ENCODE peak calls at places on chromosome 9, in nine cellular contexts. One of them, this sample, is unnamed.

GRCh38 chr9:95105519-95106287 is 211.8 kb downstream of the FANCC start:
- DNase-seq in psoas muscle: no peak
- DNase-seq in CD4-positive, alpha-beta memory T cell: no peak
- DNase-seq in adrenal gland: no peak
- DNase-seq in neural progenitor cell: no peak
- DNase-seq in neuronal stem cell: no peak
- DNase-seq in lower lobe of right lung: peak; percentile 6
- DNase-seq in uterus: no peak
- DNase-seq in cardiac muscle cell: no peak
- DNase-seq in this sample: no peak

GRCh38 chr9:78023003-78023741 is 8.4 kb downstream of the GNAQ start:
- DNase-seq in psoas muscle: no peak
- DNase-seq in CD4-positive, alpha-beta memory T cell: no peak
- DNase-seq in adrenal gland: no peak
- DNase-seq in neural progenitor cell: no peak
- DNase-seq in neuronal stem cell: no peak
- DNase-seq in lower lobe of right lung: no peak
- DNase-seq in uterus: no peak
- DNase-seq in cardiac muscle cell: no peak
- DNase-seq in this sample: no peak

GRCh38 chr9:81193362-81194339 is 495.7 kb downstream of the TLE1 start:
- DNase-seq in psoas muscle: no peak
- DNase-seq in CD4-positive, alpha-beta memory T cell: no peak
- DNase-seq in adrenal gland: no peak
- DNase-seq in neural progenitor cell: no peak
- DNase-seq in neuronal stem cell: no peak
- DNase-seq in lower lobe of right lung: no peak
- DNase-seq in uterus: no peak
- DNase-seq in cardiac muscle cell: no peak
- DNase-seq in this sample: no peak

GRCh38 chr9:136244116-136244775 is 1.4 kb downstream of the QSOX2 start:
- DNase-seq in psoas muscle: no peak
- DNase-seq in CD4-positive, alpha-beta memory T cell: peak; percentile 35
- DNase-seq in adrenal gland: no peak
- DNase-seq in neural progenitor cell: no peak
- DNase-seq in neuronal stem cell: no peak
- DNase-seq in lower lobe of right lung: no peak
- DNase-seq in uterus: no peak
- DNase-seq in cardiac muscle cell: no peak
- DNase-seq in this sample: no peak

GRCh38 chr9:128203842-128204551 is 818 bp downstream of the DNM1 start:
- DNase-seq in psoas muscle: peak; percentile 41
- DNase-seq in CD4-positive, alpha-beta memory T cell: peak; percentile 27
- DNase-seq in adrenal gland: peak; percentile 57
- DNase-seq in neural progenitor cell: peak; percentile 80
- DNase-seq in neuronal stem cell: peak; percentile 48
- DNase-seq in lower lobe of right lung: no peak
- DNase-seq in uterus: peak; percentile 52
- DNase-seq in cardiac muscle cell: peak; percentile 51
- DNase-seq in this sample: peak; percentile 50

GRCh38 chr9:69237702-69238295 is 63.7 kb downstream of the TJP2 start:
- DNase-seq in psoas muscle: no peak
- DNase-seq in CD4-positive, alpha-beta memory T cell: no peak
- DNase-seq in adrenal gland: no peak
- DNase-seq in neural progenitor cell: no peak
- DNase-seq in neuronal stem cell: no peak
- DNase-seq in lower lobe of right lung: no peak
- DNase-seq in uterus: no peak
- DNase-seq in cardiac muscle cell: no peak
- DNase-seq in this sample: no peak

GRCh38 chr9:137149942-137150484 is 11.1 kb downstream of the GRIN1 start:
- DNase-seq in psoas muscle: no peak
- DNase-seq in CD4-positive, alpha-beta memory T cell: no peak
- DNase-seq in adrenal gland: no peak
- DNase-seq in neural progenitor cell: no peak
- DNase-seq in neuronal stem cell: no peak
- DNase-seq in lower lobe of right lung: no peak
- DNase-seq in uterus: no peak
- DNase-seq in cardiac muscle cell: no peak
- DNase-seq in this sample: no peak

GRCh38 chr9:3658964-3659363 is 133.2 kb upstream of the RFX3 start:
- DNase-seq in psoas muscle: no peak
- DNase-seq in CD4-positive, alpha-beta memory T cell: no peak
- DNase-seq in adrenal gland: no peak
- DNase-seq in neural progenitor cell: no peak
- DNase-seq in neuronal stem cell: no peak
- DNase-seq in lower lobe of right lung: no peak
- DNase-seq in uterus: no peak
- DNase-seq in cardiac muscle cell: no peak
- DNase-seq in this sample: no peak

GRCh38 chr9:126398403-126399058 is 71.9 kb downstream of the MVB12B start:
- DNase-seq in psoas muscle: peak; percentile 79
- DNase-seq in CD4-positive, alpha-beta memory T cell: peak; percentile 73
- DNase-seq in adrenal gland: peak; percentile 74
- DNase-seq in neural progenitor cell: peak; percentile 75
- DNase-seq in neuronal stem cell: peak; percentile 61
- DNase-seq in lower lobe of right lung: peak; percentile 87
- DNase-seq in uterus: peak; percentile 81
- DNase-seq in cardiac muscle cell: peak; percentile 74
- DNase-seq in this sample: peak; percentile 36

GRCh38 chr9:80156725-80157124 is 585.0 kb downstream of the TLE4 start:
- DNase-seq in psoas muscle: no peak
- DNase-seq in CD4-positive, alpha-beta memory T cell: no peak
- DNase-seq in adrenal gland: no peak
- DNase-seq in neural progenitor cell: no peak
- DNase-seq in neuronal stem cell: no peak
- DNase-seq in lower lobe of right lung: no peak
- DNase-seq in uterus: no peak
- DNase-seq in cardiac muscle cell: no peak
- DNase-seq in this sample: no peak

GRCh38 chr9:734831-735511 is 106.5 kb upstream of the DMRT1 start:
- DNase-seq in psoas muscle: no peak
- DNase-seq in CD4-positive, alpha-beta memory T cell: no peak
- DNase-seq in adrenal gland: no peak
- DNase-seq in neural progenitor cell: no peak
- DNase-seq in neuronal stem cell: no peak
- DNase-seq in lower lobe of right lung: no peak
- DNase-seq in uterus: peak; percentile 33
- DNase-seq in cardiac muscle cell: no peak
- DNase-seq in this sample: peak; percentile 75

GRCh38 chr9:33818167-33818831 is 1.3 kb downstream of the UBE2R2 start:
- DNase-seq in psoas muscle: no peak
- DNase-seq in CD4-positive, alpha-beta memory T cell: no peak
- DNase-seq in adrenal gland: peak; percentile 55
- DNase-seq in neural progenitor cell: no peak
- DNase-seq in neuronal stem cell: no peak
- DNase-seq in lower lobe of right lung: no peak
- DNase-seq in uterus: peak; percentile 42
- DNase-seq in cardiac muscle cell: no peak
- DNase-seq in this sample: peak; percentile 3

GRCh38 chr9:111037744-111038335 is 430 bp downstream of the LPAR1 start:
- DNase-seq in psoas muscle: peak; percentile 42
- DNase-seq in CD4-positive, alpha-beta memory T cell: no peak
- DNase-seq in adrenal gland: peak; percentile 8
- DNase-seq in neural progenitor cell: peak; percentile 92
- DNase-seq in neuronal stem cell: peak; percentile 73
- DNase-seq in lower lobe of right lung: peak; percentile 57
- DNase-seq in uterus: peak; percentile 43
- DNase-seq in cardiac muscle cell: peak; percentile 81
- DNase-seq in this sample: peak; percentile 70

GRCh38 chr9:15189491-15189890 is 117.5 kb downstream of the TTC39B start:
- DNase-seq in psoas muscle: no peak
- DNase-seq in CD4-positive, alpha-beta memory T cell: no peak
- DNase-seq in adrenal gland: no peak
- DNase-seq in neural progenitor cell: no peak
- DNase-seq in neuronal stem cell: no peak
- DNase-seq in lower lobe of right lung: no peak
- DNase-seq in uterus: no peak
- DNase-seq in cardiac muscle cell: no peak
- DNase-seq in this sample: no peak

GRCh38 chr9:112119225-112120045 is 55.7 kb downstream of the SUSD1 start:
- DNase-seq in psoas muscle: no peak
- DNase-seq in CD4-positive, alpha-beta memory T cell: no peak
- DNase-seq in adrenal gland: peak; percentile 83
- DNase-seq in neural progenitor cell: no peak
- DNase-seq in neuronal stem cell: no peak
- DNase-seq in lower lobe of right lung: no peak
- DNase-seq in uterus: no peak
- DNase-seq in cardiac muscle cell: no peak
- DNase-seq in this sample: no peak

GRCh38 chr9:111016046-111017026 is 21.9 kb downstream of the LPAR1 start:
- DNase-seq in psoas muscle: no peak
- DNase-seq in CD4-positive, alpha-beta memory T cell: no peak
- DNase-seq in adrenal gland: no peak
- DNase-seq in neural progenitor cell: no peak
- DNase-seq in neuronal stem cell: no peak
- DNase-seq in lower lobe of right lung: no peak
- DNase-seq in uterus: no peak
- DNase-seq in cardiac muscle cell: peak; percentile 61
- DNase-seq in this sample: no peak

DNA sequence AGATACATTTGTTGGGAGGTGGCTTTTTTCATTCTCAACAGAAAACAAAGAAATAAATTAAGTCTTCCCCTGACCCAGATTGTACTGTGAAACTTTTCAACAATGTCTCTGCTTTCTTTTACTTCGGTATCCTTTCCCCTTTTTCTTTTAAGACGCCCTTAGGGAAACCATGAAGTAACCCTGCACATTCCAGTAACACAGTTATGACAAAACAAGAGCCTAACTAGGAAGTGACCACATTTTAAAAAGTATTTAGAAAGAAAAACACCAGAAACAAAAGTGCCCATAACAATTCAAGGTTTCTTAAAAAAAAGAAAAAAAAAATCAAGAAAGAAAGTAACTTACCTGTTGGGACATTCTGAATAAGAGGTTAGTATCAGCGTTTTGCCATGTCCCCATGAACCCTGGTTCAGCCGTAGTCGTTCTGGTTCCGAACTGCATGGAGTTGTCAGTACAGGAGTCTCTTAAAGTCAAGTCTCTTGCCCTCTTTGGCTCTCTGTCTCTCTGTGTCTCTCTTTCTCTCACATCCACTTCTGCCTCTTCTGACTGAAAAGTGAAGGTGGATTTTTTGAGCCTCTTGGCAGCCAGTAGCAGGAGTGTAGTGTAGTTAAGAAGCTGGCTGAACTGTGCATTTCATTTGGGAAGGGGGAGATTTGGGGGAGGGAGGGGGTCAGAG is 142.9 kb downstream of the BNC2 start:
- DNase-seq in psoas muscle: no peak
- DNase-seq in CD4-positive, alpha-beta memory T cell: no peak
- DNase-seq in adrenal gland: no peak
- DNase-seq in neural progenitor cell: no peak
- DNase-seq in neuronal stem cell: no peak
- DNase-seq in lower lobe of right lung: no peak
- DNase-seq in uterus: no peak
- DNase-seq in cardiac muscle cell: no peak
- DNase-seq in this sample: peak; percentile 54
- H3K27ac ChIP-seq in psoas muscle: peak overlapping the region; percentile 92
- H3K27ac ChIP-seq in CD4-positive, alpha-beta memory T cell: no peak overlapping the region
- H3K27ac ChIP-seq in adrenal gland: peak overlapping the region; percentile 69
- H3K27ac ChIP-seq in neural progenitor cell: no peak overlapping the region
- H3K27ac ChIP-seq in neuronal stem cell: no peak overlapping the region
- H3K27ac ChIP-seq in lower lobe of right lung: peak overlapping the region; percentile 85
- H3K27ac ChIP-seq in uterus: peak overlapping the region; percentile 96
- H3K27ac ChIP-seq in cardiac muscle cell: no peak overlapping the region
- H3K27ac ChIP-seq in this sample: peak overlapping the region; percentile 87

DNA sequence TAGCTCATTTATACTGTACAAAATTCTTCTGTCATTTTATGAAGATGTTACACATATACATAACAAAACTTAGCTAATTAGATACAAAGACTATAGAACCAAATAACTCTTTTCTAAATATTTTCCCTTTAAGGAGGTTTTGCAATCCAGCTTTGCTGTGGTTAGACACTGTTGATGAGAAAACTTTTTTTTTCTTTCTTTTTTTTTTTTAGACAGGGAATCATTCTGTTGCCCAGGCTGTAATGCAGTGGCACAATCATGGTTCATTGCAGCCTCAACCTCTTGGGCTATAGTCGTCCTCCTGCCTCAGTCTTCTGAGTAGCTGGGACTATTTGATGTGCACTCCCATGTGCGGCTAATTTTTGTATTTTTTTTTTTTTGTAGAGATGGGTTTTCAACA is 38.5 kb upstream of the CDKN2B start:
- DNase-seq in psoas muscle: no peak
- DNase-seq in CD4-positive, alpha-beta memory T cell: no peak
- DNase-seq in adrenal gland: no peak
- DNase-seq in neural progenitor cell: no peak
- DNase-seq in neuronal stem cell: no peak
- DNase-seq in lower lobe of right lung: no peak
- DNase-seq in uterus: no peak
- DNase-seq in cardiac muscle cell: no peak
- DNase-seq in this sample: no peak
- H3K4me1 ChIP-seq in psoas muscle: peaks cover 11% of the 10 kb centered on the region
- H3K4me1 ChIP-seq in CD4-positive, alpha-beta memory T cell: peaks cover 41% of the 10 kb centered on the region
- H3K4me1 ChIP-seq in adrenal gland: no peaks in the 10 kb centered on the region
- H3K4me1 ChIP-seq in neural progenitor cell: peaks cover 3% of the 10 kb centered on the region
- H3K4me1 ChIP-seq in neuronal stem cell: peaks cover 4% of the 10 kb centered on the region
- H3K4me1 ChIP-seq in lower lobe of right lung: no peaks in the 10 kb centered on the region
- H3K4me1 ChIP-seq in uterus: no peaks in the 10 kb centered on the region
- H3K4me1 ChIP-seq in cardiac muscle cell: no peaks in the 10 kb centered on the region
- H3K4me1 ChIP-seq in this sample: peaks cover 30% of the 10 kb centered on the region

DNA sequence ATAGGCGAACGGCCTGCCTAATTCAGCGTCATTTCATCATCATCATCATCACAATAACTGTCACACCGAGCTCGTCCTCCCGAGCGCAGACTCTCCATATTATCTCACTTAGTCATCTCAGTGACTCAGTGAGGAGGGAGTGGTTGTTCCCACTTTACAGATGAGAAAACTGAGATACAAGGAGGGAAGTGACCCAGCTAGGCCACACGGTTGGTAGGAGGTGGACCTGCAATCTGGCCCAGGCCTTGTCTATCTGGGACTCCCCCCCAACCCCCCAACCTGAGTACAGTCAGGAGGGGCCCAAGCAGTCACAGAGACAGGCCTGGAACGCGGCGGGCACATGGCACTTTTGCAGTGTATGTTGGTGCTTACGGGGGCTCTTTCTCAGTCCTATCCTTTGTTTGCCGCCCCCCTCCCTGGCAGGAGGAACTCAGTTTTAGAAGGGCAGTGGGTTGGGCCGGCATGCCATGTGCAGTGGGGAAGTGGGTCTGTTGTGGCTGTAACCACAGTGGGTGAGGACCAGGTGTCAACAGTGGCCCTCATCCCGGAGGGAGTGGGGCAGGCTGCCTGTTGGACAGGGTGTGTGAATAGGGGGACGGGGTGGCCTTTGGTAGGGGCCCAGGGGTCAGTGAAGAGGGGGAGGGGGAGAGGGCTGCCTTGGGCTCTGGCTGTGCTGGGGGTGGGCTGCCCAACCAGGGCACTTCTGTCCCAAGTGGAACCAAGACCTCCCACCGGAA is 1.7 kb upstream of the RXRA start:
- DNase-seq in psoas muscle: peak; percentile 25
- DNase-seq in CD4-positive, alpha-beta memory T cell: no peak
- DNase-seq in adrenal gland: peak; percentile 18
- DNase-seq in neural progenitor cell: no peak
- DNase-seq in neuronal stem cell: no peak
- DNase-seq in lower lobe of right lung: peak; percentile 50
- DNase-seq in uterus: no peak
- DNase-seq in cardiac muscle cell: no peak
- DNase-seq in this sample: no peak
- H3K4me3 ChIP-seq in psoas muscle: peak overlapping the region; percentile 78
- H3K4me3 ChIP-seq in CD4-positive, alpha-beta memory T cell: no peak overlapping the region
- H3K4me3 ChIP-seq in adrenal gland: peak overlapping the region; percentile 89
- H3K4me3 ChIP-seq in neural progenitor cell: peak overlapping the region; percentile 51
- H3K4me3 ChIP-seq in neuronal stem cell: no peak overlapping the region
- H3K4me3 ChIP-seq in lower lobe of right lung: peak overlapping the region; percentile 86
- H3K4me3 ChIP-seq in uterus: peak overlapping the region; percentile 83
- H3K4me3 ChIP-seq in cardiac muscle cell: no peak overlapping the region
- H3K4me3 ChIP-seq in this sample: peak overlapping the region; percentile 81

GRCh38 chr9:27341545-27342294 is 44.8 kb upstream of the EQTN start:
- DNase-seq in psoas muscle: no peak
- DNase-seq in CD4-positive, alpha-beta memory T cell: no peak
- DNase-seq in adrenal gland: no peak
- DNase-seq in neural progenitor cell: no peak
- DNase-seq in neuronal stem cell: no peak
- DNase-seq in lower lobe of right lung: no peak
- DNase-seq in uterus: no peak
- DNase-seq in cardiac muscle cell: no peak
- DNase-seq in this sample: no peak
- H3K27ac ChIP-seq in psoas muscle: peak overlapping the region; percentile 23
- H3K27ac ChIP-seq in CD4-positive, alpha-beta memory T cell: no peak overlapping the region
- H3K27ac ChIP-seq in adrenal gland: no peak overlapping the region
- H3K27ac ChIP-seq in neural progenitor cell: peak overlapping the region; percentile 97
- H3K27ac ChIP-seq in neuronal stem cell: peak overlapping the region; percentile 96
- H3K27ac ChIP-seq in lower lobe of right lung: peak overlapping the region; percentile 63
- H3K27ac ChIP-seq in uterus: peak overlapping the region; percentile 79
- H3K27ac ChIP-seq in cardiac muscle cell: no peak overlapping the region
- H3K27ac ChIP-seq in this sample: no peak overlapping the region

This sample was measured in SJSA1.